ENCODE peak calls at places on chromosomes 16 and 17, in seven cellular contexts. V, I, T, Q, L, K and B are unnamed samples.

GRCh38 chr16:72221216-72221995 is 49.5 kb upstream of the PMFBP1 start:
- DNase-seq in Q (no peak), L (no peak), V (no peak), K (no peak), I (no peak), T (no peak), B (no peak)

GRCh38 chr16:53781023-53781605 is 77.2 kb downstream of the FTO start:
- DNase-seq in T (no peak), L (no peak), V (peak), Q (no peak), I (no peak), K (no peak), B (peak)

GRCh38 chr16:1062895-1063294 is 9.7 kb upstream of the SSTR5 start:
- DNase-seq in V (no peak), Q (no peak), T (no peak), L (no peak), K (no peak), I (no peak), B (no peak)

GRCh38 chr17:2542056-2542455 is 30.4 kb upstream of the METTL16 start:
- DNase-seq in T (no peak), V (no peak), L (no peak), I (no peak), Q (no peak), K (no peak), B (no peak)

GRCh38 chr17:42407289-42407836 is 15.7 kb downstream of the CAVIN1 start:
- DNase-seq in L (peak), I (peak), Q (peak), T (peak), V (peak), K (peak), B (peak)

GRCh38 chr17:43342601-43342905 is 56.2 kb upstream of the ARL4D start:
- DNase-seq in I (no peak), L (no peak), Q (no peak), T (no peak), V (no peak), K (no peak), B (peak)

GRCh38 chr17:57349533-57350227 is 93.4 kb downstream of the MSI2 start:
- DNase-seq in V (no peak), K (no peak), Q (no peak), L (no peak), I (no peak), T (no peak), B (no peak)

GRCh38 chr17:791807-792206 is 9.7 kb downstream of the MRM3 start:
- DNase-seq in L (no peak), V (no peak), I (no peak), K (no peak), Q (no peak), T (peak), B (no peak)

GRCh38 chr16:69767459-69768229 is 5.5 kb downstream of the WWP2 start:
- DNase-seq in L (no peak), Q (no peak), V (no peak), I (no peak), K (no peak), T (no peak), B (no peak)

GRCh38 chr17:65529040-65529633 is 32.3 kb downstream of the AXIN2 start:
- DNase-seq in V (no peak), L (no peak), I (no peak), Q (no peak), K (no peak), T (no peak), B (no peak)

GRCh38 chr16:1156983-1157638 is 4.2 kb downstream of the CACNA1H start:
- DNase-seq in L (no peak), T (no peak), V (no peak), Q (no peak), I (no peak), K (no peak), B (no peak)

GRCh38 chr17:72782985-72783701 is 309.3 kb downstream of the SLC39A11 start:
- DNase-seq in Q (no peak), L (no peak), V (peak), K (no peak), T (no peak), I (no peak), B (no peak)

GRCh38 chr17:861364-861763 is 79.2 kb downstream of the MRM3 start:
- DNase-seq in V (no peak), I (no peak), L (no peak), K (no peak), Q (no peak), T (no peak), B (no peak)

GRCh38 chr17:77328823-77329740 is 188.3 kb downstream of the SEC14L1 start:
- DNase-seq in I (no peak), T (peak), Q (no peak), L (no peak), V (no peak), K (no peak), B (no peak)

GRCh38 chr17:8333281-8333680 is 6.4 kb upstream of the ODF4 start:
- DNase-seq in T (no peak), Q (no peak), K (no peak), I (no peak), V (no peak), L (no peak), B (no peak)

GRCh38 chr16:19808061-19808621 is 76.5 kb downstream of the GPRC5B start:
- DNase-seq in I (no peak), K (peak), T (peak), L (no peak), Q (no peak), V (no peak), B (peak)

GRCh38 chr16:19805459-19806160 is 79.0 kb downstream of the GPRC5B start:
- DNase-seq in I (no peak), Q (no peak), V (no peak), L (no peak), K (no peak), T (no peak), B (no peak)

GRCh38 chr16:19809693-19810092 is 75.0 kb downstream of the GPRC5B start:
- DNase-seq in T (peak), L (no peak), V (no peak), Q (no peak), K (no peak), I (no peak), B (no peak)

GRCh38 chr16:19810817-19811731 is 73.6 kb downstream of the GPRC5B start:
- DNase-seq in T (peak), Q (no peak), I (no peak), V (peak), K (no peak), L (peak), B (peak)

DNA sequence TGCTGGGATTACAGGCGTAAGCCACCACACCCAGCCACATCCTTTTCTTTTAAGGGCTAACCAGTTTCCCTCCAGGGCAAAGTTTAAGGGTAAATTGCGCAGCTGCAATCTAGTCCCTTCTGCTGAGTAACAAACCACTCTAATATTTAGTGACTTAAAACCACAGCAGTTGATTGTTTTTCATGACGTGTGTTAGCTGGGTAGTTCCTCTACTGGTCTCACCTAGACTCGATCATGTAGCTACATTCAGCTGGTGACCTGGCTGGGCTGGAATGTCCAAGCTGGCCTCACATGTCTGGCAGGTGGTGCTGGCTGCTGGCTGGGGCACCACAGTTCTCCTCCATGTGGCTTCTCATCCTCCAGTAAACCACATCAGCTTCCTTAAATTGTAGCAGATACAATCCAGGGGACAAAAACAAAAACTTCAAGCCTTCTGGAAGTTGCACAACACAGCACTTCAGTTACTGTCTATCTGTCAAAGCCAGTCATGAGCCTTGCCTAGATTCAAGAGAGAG is 75.5 kb downstream of the GPRC5B start:
- DNase-seq in T (peak), V (no peak), Q (no peak), K (no peak), L (no peak), I (no peak), B (peak)
- H3K27ac ChIP-seq in T (no peak), V (no peak), Q (no peak), K (no peak), L (no peak), I (no peak), B (no peak)

GRCh38 chr17:64387545-64388171 is 3.0 kb downstream of the PECAM1 start:
- DNase-seq in K (no peak), L (no peak), Q (no peak), T (peak), V (no peak), I (no peak), B (no peak)

GRCh38 chr17:64393000-64393402 is 2.3 kb upstream of the PECAM1 start:
- DNase-seq in I (peak), V (no peak), K (no peak), L (no peak), Q (no peak), T (no peak), B (no peak)

GRCh38 chr17:64387145-64387473 is 3.6 kb downstream of the PECAM1 start:
- DNase-seq in L (no peak), T (no peak), V (no peak), Q (no peak), K (no peak), I (no peak), B (no peak)

GRCh38 chr17:64388961-64389565 is 1.6 kb downstream of the PECAM1 start:
- DNase-seq in T (no peak), I (peak), K (no peak), L (no peak), Q (no peak), V (no peak), B (no peak)

DNA sequence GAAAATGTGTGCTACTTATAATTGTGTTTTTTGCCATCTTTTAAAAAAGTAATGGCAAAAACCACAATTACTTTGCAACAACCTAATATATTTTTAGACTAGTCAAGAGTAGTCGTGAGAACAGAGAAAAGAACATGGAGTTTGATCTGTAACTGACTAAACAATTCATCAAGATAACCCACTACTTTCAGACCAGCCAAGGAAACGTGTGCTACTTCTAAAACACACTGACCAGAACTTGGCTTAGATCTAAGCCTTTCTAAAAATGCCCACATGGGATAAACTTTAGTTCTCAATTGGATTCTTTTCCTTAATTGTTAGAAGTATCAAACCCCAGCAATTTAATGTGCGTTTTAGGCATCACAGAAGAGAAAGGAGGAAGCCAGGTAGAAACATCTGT is 594 bp downstream of the PECAM1 start:
- DNase-seq in Q (no peak), T (no peak), I (no peak), K (no peak), L (no peak), V (no peak), B (no peak)
- H3K27ac ChIP-seq in Q (peak), T (peak), I (peak), K (no peak), L (peak), V (peak), B (no peak)

DNA sequence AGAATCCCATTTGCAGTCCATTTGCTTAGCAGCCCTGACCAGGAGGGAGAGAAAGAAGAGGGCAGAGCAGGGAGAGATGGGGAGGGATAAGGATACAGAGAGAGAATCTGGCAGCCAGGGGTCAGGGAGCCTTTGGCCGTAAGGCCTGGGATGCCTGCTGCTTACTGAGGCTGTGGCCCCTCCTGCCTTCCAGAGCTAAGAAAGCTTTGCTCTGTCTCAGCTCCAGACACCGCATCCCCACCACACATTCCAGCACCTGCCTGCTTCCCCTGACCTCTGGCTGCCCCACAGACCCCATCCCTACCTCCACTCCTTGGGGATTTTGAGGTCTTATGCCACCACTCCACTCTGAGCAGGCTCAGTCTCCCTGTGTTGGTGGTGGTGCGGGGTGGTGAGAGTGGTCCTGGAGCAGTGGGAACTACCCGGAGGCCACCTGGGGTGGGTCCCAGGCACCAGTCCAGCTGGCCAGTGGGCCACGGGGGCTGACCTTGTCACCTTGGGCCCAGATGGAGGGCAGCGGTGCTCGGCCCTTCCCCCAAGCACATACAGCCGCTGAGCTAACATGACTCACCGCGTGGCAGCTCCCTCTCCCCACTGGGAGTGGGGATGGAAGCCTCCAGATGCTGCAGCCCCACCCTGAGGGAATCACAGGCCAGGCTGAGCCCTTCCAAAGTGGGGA is 58.3 kb downstream of the RAI1 start:
- DNase-seq in T (peak), V (no peak), L (peak), K (peak), I (no peak), Q (no peak), B (peak)
- H3K27ac ChIP-seq in T (peak), V (no peak), L (peak), K (no peak), I (no peak), Q (peak), B (peak)

GRCh38 chr16:57152096-57153093 is 33.4 kb downstream of the PSME3IP1 start:
- DNase-seq in I (no peak), L (no peak), V (peak), T (peak), Q (no peak), K (no peak), B (no peak)
- H3K27ac ChIP-seq in I (no peak), L (no peak), V (peak), T (no peak), Q (no peak), K (no peak), B (no peak)

GRCh38 chr17:46023783-46024388 is 24.8 kb downstream of the STH start:
- DNase-seq in I (no peak), Q (no peak), V (no peak), T (peak), K (no peak), L (no peak), B (no peak)
- H3K27ac ChIP-seq in I (no peak), Q (no peak), V (no peak), T (no peak), K (no peak), L (no peak), B (no peak)

GRCh38 chr17:31744541-31744951 is 114.5 kb downstream of the COPRS start:
- DNase-seq in L (no peak), Q (peak), V (no peak), I (no peak), T (no peak), K (no peak), B (peak)
- H3K27ac ChIP-seq in L (no peak), Q (peak), V (no peak), I (no peak), T (peak), K (no peak), B (no peak)

DNA sequence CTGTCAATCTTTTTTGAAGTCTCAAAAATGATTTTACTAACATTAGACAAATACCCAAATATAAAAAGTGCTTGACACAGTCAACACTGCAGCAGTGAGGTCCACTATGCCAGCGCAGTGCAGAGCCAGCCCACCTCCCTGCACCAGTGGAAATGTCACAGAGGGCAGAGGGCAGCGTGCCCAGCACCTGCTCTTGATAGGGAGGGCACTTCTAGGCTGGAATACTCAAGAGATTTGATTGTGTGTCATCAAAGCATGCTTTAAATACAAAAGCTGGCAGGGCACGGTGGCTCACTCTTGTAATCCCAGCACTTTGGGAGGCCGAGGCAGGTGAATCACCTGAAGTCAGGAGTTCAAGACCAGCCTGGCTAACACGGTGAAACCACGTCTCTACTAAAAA is 136.0 kb downstream of the ANKRD11 start:
- DNase-seq in Q (no peak), K (no peak), I (no peak), T (no peak), V (no peak), L (no peak), B (no peak)
- H3K27ac ChIP-seq in Q (no peak), K (no peak), I (no peak), T (no peak), V (no peak), L (peak), B (no peak)

GRCh38 chr17:62670202-62670821 is 42.8 kb downstream of the MRC2 start:
- DNase-seq in Q (peak), V (peak), K (peak), T (peak), L (peak), I (no peak), B (no peak)

GRCh38 chr17:62666061-62666800 is 38.8 kb downstream of the MRC2 start:
- DNase-seq in K (no peak), T (no peak), Q (no peak), I (no peak), L (no peak), V (no peak), B (no peak)

GRCh38 chr17:62665599-62665998 is 38.1 kb downstream of the MRC2 start:
- DNase-seq in K (no peak), L (no peak), V (no peak), Q (no peak), I (no peak), T (no peak), B (no peak)

GRCh38 chr17:62666801-62667591 is 39.5 kb downstream of the MRC2 start:
- DNase-seq in T (no peak), L (no peak), V (no peak), I (no peak), K (no peak), Q (no peak), B (no peak)

DNA sequence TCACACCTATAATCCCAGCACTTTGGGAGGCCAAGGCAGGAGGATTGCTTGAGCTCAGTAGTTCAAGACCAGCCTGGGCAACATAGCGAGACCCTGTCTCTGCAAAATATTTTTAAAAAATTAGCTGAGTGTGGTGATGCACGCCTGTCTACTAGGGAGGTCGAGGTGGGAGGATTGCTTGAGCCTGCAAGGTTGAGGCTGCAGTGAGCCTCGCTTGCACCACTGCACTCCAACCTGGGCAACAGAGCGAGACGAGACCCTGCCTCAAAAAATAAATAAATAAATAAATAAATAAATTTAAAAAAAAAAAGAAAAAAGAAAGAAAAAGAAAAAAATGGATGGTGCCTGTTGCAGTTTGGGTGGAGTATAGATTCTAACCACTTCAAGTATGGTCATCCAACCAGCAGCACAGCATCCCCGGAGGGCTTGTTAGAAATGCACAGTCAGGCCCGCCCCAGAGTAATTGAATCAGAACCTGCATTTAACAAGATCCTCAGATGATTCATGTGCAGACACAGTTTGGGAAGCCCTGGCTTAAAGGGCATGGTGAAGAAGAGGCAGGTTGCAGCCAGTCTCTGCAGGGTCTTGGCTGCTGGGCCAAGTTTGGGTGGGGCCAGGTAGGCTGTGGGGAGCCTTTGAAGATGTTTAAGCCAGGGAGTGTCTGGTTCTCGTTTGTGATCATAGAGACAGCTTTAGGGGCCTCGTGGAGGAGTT is 40.8 kb downstream of the MRC2 start:
- DNase-seq in L (peak), Q (peak), I (no peak), T (no peak), K (no peak), V (no peak), B (no peak)
- H3K27ac ChIP-seq in L (peak), Q (no peak), I (no peak), T (no peak), K (no peak), V (no peak), B (no peak)